ENCODE peak calls at places on chromosomes 3 and 15, in eight cellular contexts. One of them, this sample, is unnamed.
A peak's percentile ranks its signal among the peaks of the same experiment; 100 is the strongest.

GRCh38 chr3:194167873-194168272 is 31.9 kb downstream of the HES1 start:
- DNase-seq in brain microvascular endothelial cell: no peak
- DNase-seq in gastrocnemius medialis: no peak
- DNase-seq in GM10248: no peak
- DNase-seq in ovary: no peak
- DNase-seq in RWPE1: no peak
- DNase-seq in lower lobe of right lung: no peak
- DNase-seq in dorsolateral prefrontal cortex: no peak
- DNase-seq in this sample: no peak

GRCh38 chr3:82494977-82495489 is 733.6 kb upstream of the GBE1 start:
- DNase-seq in brain microvascular endothelial cell: no peak
- DNase-seq in gastrocnemius medialis: no peak
- DNase-seq in GM10248: no peak
- DNase-seq in ovary: no peak
- DNase-seq in RWPE1: no peak
- DNase-seq in lower lobe of right lung: no peak
- DNase-seq in dorsolateral prefrontal cortex: no peak
- DNase-seq in this sample: peak; percentile 15

GRCh38 chr3:15064835-15065549 is at the start of gene MRPS25:
- DNase-seq in brain microvascular endothelial cell: peak; percentile 93
- DNase-seq in gastrocnemius medialis: peak; percentile 87
- DNase-seq in GM10248: peak; percentile 96
- DNase-seq in ovary: peak; percentile 93
- DNase-seq in RWPE1: peak; percentile 83
- DNase-seq in lower lobe of right lung: peak; percentile 97
- DNase-seq in dorsolateral prefrontal cortex: peak; percentile 90
- DNase-seq in this sample: peak; percentile 97

GRCh38 chr15:78680416-78681068 is 39.5 kb upstream of the CHRNB4 start:
- DNase-seq in brain microvascular endothelial cell: no peak
- DNase-seq in gastrocnemius medialis: no peak
- DNase-seq in GM10248: no peak
- DNase-seq in ovary: no peak
- DNase-seq in RWPE1: no peak
- DNase-seq in lower lobe of right lung: peak; percentile 48
- DNase-seq in dorsolateral prefrontal cortex: no peak
- DNase-seq in this sample: no peak

GRCh38 chr3:128319107-128319506 is 147.6 kb downstream of the DNAJB8 start:
- DNase-seq in brain microvascular endothelial cell: no peak
- DNase-seq in gastrocnemius medialis: no peak
- DNase-seq in GM10248: no peak
- DNase-seq in ovary: no peak
- DNase-seq in RWPE1: no peak
- DNase-seq in lower lobe of right lung: no peak
- DNase-seq in dorsolateral prefrontal cortex: peak; percentile 16
- DNase-seq in this sample: no peak

GRCh38 chr3:44954289-44954688 is 21.7 kb downstream of the ZDHHC3 start:
- DNase-seq in brain microvascular endothelial cell: no peak
- DNase-seq in gastrocnemius medialis: no peak
- DNase-seq in GM10248: no peak
- DNase-seq in ovary: no peak
- DNase-seq in RWPE1: no peak
- DNase-seq in lower lobe of right lung: no peak
- DNase-seq in dorsolateral prefrontal cortex: no peak
- DNase-seq in this sample: no peak

GRCh38 chr15:57227899-57228298 is 148.4 kb upstream of the CGNL1 start:
- DNase-seq in brain microvascular endothelial cell: no peak
- DNase-seq in gastrocnemius medialis: no peak
- DNase-seq in GM10248: no peak
- DNase-seq in ovary: no peak
- DNase-seq in RWPE1: no peak
- DNase-seq in lower lobe of right lung: no peak
- DNase-seq in dorsolateral prefrontal cortex: no peak
- DNase-seq in this sample: no peak

GRCh38 chr3:58202917-58203360 is 7.8 kb downstream of the DNASE1L3 start:
- DNase-seq in brain microvascular endothelial cell: no peak
- DNase-seq in gastrocnemius medialis: no peak
- DNase-seq in GM10248: peak; percentile 63
- DNase-seq in ovary: no peak
- DNase-seq in RWPE1: no peak
- DNase-seq in lower lobe of right lung: no peak
- DNase-seq in dorsolateral prefrontal cortex: no peak
- DNase-seq in this sample: no peak

GRCh38 chr15:52097176-52097575 is 15.4 kb downstream of the BCL2L10 start:
- DNase-seq in brain microvascular endothelial cell: no peak
- DNase-seq in gastrocnemius medialis: no peak
- DNase-seq in GM10248: no peak
- DNase-seq in ovary: no peak
- DNase-seq in RWPE1: no peak
- DNase-seq in lower lobe of right lung: no peak
- DNase-seq in dorsolateral prefrontal cortex: no peak
- DNase-seq in this sample: no peak

GRCh38 chr15:64522226-64522823 is 61.9 kb downstream of the ZNF609 start:
- DNase-seq in brain microvascular endothelial cell: no peak
- DNase-seq in gastrocnemius medialis: no peak
- DNase-seq in GM10248: no peak
- DNase-seq in ovary: no peak
- DNase-seq in RWPE1: no peak
- DNase-seq in lower lobe of right lung: no peak
- DNase-seq in dorsolateral prefrontal cortex: no peak
- DNase-seq in this sample: no peak

GRCh38 chr3:99747915-99748314 is 69.7 kb upstream of the CMSS1 start:
- DNase-seq in brain microvascular endothelial cell: peak; percentile 24
- DNase-seq in gastrocnemius medialis: no peak
- DNase-seq in GM10248: no peak
- DNase-seq in ovary: no peak
- DNase-seq in RWPE1: peak; percentile 20
- DNase-seq in lower lobe of right lung: no peak
- DNase-seq in dorsolateral prefrontal cortex: no peak
- DNase-seq in this sample: no peak

GRCh38 chr3:121698914-121699313 is 38.2 kb upstream of the HCLS1 start:
- DNase-seq in brain microvascular endothelial cell: no peak
- DNase-seq in gastrocnemius medialis: no peak
- DNase-seq in GM10248: no peak
- DNase-seq in ovary: peak; percentile 56
- DNase-seq in RWPE1: no peak
- DNase-seq in lower lobe of right lung: no peak
- DNase-seq in dorsolateral prefrontal cortex: no peak
- DNase-seq in this sample: no peak

GRCh38 chr15:80531388-80532184 is 127.4 kb downstream of the ARNT2 start:
- DNase-seq in brain microvascular endothelial cell: no peak
- DNase-seq in gastrocnemius medialis: no peak
- DNase-seq in GM10248: no peak
- DNase-seq in ovary: peak; percentile 66
- DNase-seq in RWPE1: no peak
- DNase-seq in lower lobe of right lung: no peak
- DNase-seq in dorsolateral prefrontal cortex: no peak
- DNase-seq in this sample: no peak

GRCh38 chr3:50138266-50139230 is 16.6 kb upstream of the SEMA3F start:
- DNase-seq in brain microvascular endothelial cell: no peak
- DNase-seq in gastrocnemius medialis: no peak
- DNase-seq in GM10248: no peak
- DNase-seq in ovary: no peak
- DNase-seq in RWPE1: no peak
- DNase-seq in lower lobe of right lung: no peak
- DNase-seq in dorsolateral prefrontal cortex: no peak
- DNase-seq in this sample: no peak

GRCh38 chr3:46406440-46406785 is 453 bp downstream of the CCR5AS start:
- DNase-seq in brain microvascular endothelial cell: no peak
- DNase-seq in gastrocnemius medialis: no peak
- DNase-seq in GM10248: no peak
- DNase-seq in ovary: no peak
- DNase-seq in RWPE1: no peak
- DNase-seq in lower lobe of right lung: peak; percentile 61
- DNase-seq in dorsolateral prefrontal cortex: no peak
- DNase-seq in this sample: no peak

GRCh38 chr3:195034541-195034940 is 236.4 kb downstream of the XXYLT1 start:
- DNase-seq in brain microvascular endothelial cell: no peak
- DNase-seq in gastrocnemius medialis: no peak
- DNase-seq in GM10248: no peak
- DNase-seq in ovary: no peak
- DNase-seq in RWPE1: no peak
- DNase-seq in lower lobe of right lung: no peak
- DNase-seq in dorsolateral prefrontal cortex: no peak
- DNase-seq in this sample: no peak

GRCh38 chr3:47310391-47310790 is 27.6 kb downstream of the KLHL18 start:
- DNase-seq in brain microvascular endothelial cell: no peak
- DNase-seq in gastrocnemius medialis: no peak
- DNase-seq in GM10248: no peak
- DNase-seq in ovary: no peak
- DNase-seq in RWPE1: no peak
- DNase-seq in lower lobe of right lung: no peak
- DNase-seq in dorsolateral prefrontal cortex: no peak
- DNase-seq in this sample: no peak

GRCh38 chr3:43210049-43211027 is 76.0 kb upstream of the SNRK start:
- DNase-seq in brain microvascular endothelial cell: no peak
- DNase-seq in gastrocnemius medialis: no peak
- DNase-seq in GM10248: no peak
- DNase-seq in ovary: no peak
- DNase-seq in RWPE1: no peak
- DNase-seq in lower lobe of right lung: no peak
- DNase-seq in dorsolateral prefrontal cortex: no peak
- DNase-seq in this sample: no peak

GRCh38 chr3:39528844-39529243 is 61.4 kb downstream of the MOBP start:
- DNase-seq in brain microvascular endothelial cell: no peak
- DNase-seq in gastrocnemius medialis: no peak
- DNase-seq in GM10248: no peak
- DNase-seq in ovary: no peak
- DNase-seq in RWPE1: no peak
- DNase-seq in lower lobe of right lung: no peak
- DNase-seq in dorsolateral prefrontal cortex: no peak
- DNase-seq in this sample: no peak

GRCh38 chr3:181103605-181104004 is 114.1 kb upstream of the DNAJC19 start:
- DNase-seq in brain microvascular endothelial cell: no peak
- DNase-seq in gastrocnemius medialis: no peak
- DNase-seq in GM10248: no peak
- DNase-seq in ovary: no peak
- DNase-seq in RWPE1: peak; percentile 3
- DNase-seq in lower lobe of right lung: no peak
- DNase-seq in dorsolateral prefrontal cortex: no peak
- DNase-seq in this sample: peak; percentile 7

GRCh38 chr15:91263632-91264477 is 163.8 kb downstream of the SV2B start:
- DNase-seq in brain microvascular endothelial cell: no peak
- DNase-seq in gastrocnemius medialis: peak; percentile 76
- DNase-seq in GM10248: no peak
- DNase-seq in ovary: no peak
- DNase-seq in RWPE1: peak; percentile 59
- DNase-seq in lower lobe of right lung: no peak
- DNase-seq in dorsolateral prefrontal cortex: no peak
- DNase-seq in this sample: no peak

GRCh38 chr15:77019476-77020331 is 24.8 kb downstream of the PSTPIP1 start:
- DNase-seq in brain microvascular endothelial cell: peak; percentile 37
- DNase-seq in gastrocnemius medialis: no peak
- DNase-seq in GM10248: no peak
- DNase-seq in ovary: no peak
- DNase-seq in RWPE1: no peak
- DNase-seq in lower lobe of right lung: no peak
- DNase-seq in dorsolateral prefrontal cortex: no peak
- DNase-seq in this sample: no peak

DNA sequence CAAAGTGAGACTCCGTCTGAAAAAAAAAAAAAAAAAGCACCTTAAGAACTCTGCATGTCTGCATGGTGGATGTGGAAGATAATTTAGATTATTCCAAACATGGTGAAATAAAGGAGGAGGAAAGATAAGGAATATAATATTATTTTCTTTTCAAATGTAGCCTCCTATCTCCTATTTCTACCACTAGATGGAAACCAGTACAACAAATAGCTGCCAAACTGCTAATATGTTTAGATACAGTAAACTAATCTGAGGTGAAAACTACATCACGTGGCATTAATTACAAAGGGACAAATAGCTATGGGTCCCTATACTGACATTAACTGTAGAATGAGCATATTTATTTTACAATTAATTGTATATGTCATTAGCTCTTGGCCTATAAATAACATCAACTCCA is 197.8 kb downstream of the TBC1D5 start:
- DNase-seq in brain microvascular endothelial cell: no peak
- DNase-seq in gastrocnemius medialis: no peak
- DNase-seq in GM10248: no peak
- DNase-seq in ovary: no peak
- DNase-seq in RWPE1: no peak
- DNase-seq in lower lobe of right lung: no peak
- DNase-seq in dorsolateral prefrontal cortex: no peak
- DNase-seq in this sample: no peak
- TF ChIP-seq CTCF in brain microvascular endothelial cell: peak; percentile 33
- TF ChIP-seq CTCF in gastrocnemius medialis: no peak
- TF ChIP-seq CTCF in GM10248: no peak
- TF ChIP-seq CTCF in ovary: no peak
- TF ChIP-seq CTCF in RWPE1: no peak
- TF ChIP-seq CTCF in lower lobe of right lung: no peak
- TF ChIP-seq CTCF in dorsolateral prefrontal cortex: no peak
- TF ChIP-seq CTCF in this sample: no peak

GRCh38 chr3:166011771-166012170 is 174.5 kb upstream of the BCHE start:
- DNase-seq in brain microvascular endothelial cell: no peak
- DNase-seq in gastrocnemius medialis: no peak
- DNase-seq in GM10248: no peak
- DNase-seq in ovary: no peak
- DNase-seq in RWPE1: no peak
- DNase-seq in lower lobe of right lung: no peak
- DNase-seq in dorsolateral prefrontal cortex: no peak
- DNase-seq in this sample: no peak

GRCh38 chr3:166013073-166013679 is 176.0 kb upstream of the BCHE start:
- DNase-seq in brain microvascular endothelial cell: peak; percentile 49
- DNase-seq in gastrocnemius medialis: no peak
- DNase-seq in GM10248: no peak
- DNase-seq in ovary: no peak
- DNase-seq in RWPE1: peak; percentile 10
- DNase-seq in lower lobe of right lung: no peak
- DNase-seq in dorsolateral prefrontal cortex: no peak
- DNase-seq in this sample: peak; percentile 5
- TF ChIP-seq CTCF in brain microvascular endothelial cell: peak; percentile 20
- TF ChIP-seq CTCF in gastrocnemius medialis: no peak
- TF ChIP-seq CTCF in GM10248: peak; percentile 25
- TF ChIP-seq CTCF in ovary: no peak
- TF ChIP-seq CTCF in RWPE1: peak; percentile 69
- TF ChIP-seq CTCF in lower lobe of right lung: peak; percentile 36
- TF ChIP-seq CTCF in dorsolateral prefrontal cortex: peak; percentile 45
- TF ChIP-seq CTCF in this sample: peak; percentile 49

DNA sequence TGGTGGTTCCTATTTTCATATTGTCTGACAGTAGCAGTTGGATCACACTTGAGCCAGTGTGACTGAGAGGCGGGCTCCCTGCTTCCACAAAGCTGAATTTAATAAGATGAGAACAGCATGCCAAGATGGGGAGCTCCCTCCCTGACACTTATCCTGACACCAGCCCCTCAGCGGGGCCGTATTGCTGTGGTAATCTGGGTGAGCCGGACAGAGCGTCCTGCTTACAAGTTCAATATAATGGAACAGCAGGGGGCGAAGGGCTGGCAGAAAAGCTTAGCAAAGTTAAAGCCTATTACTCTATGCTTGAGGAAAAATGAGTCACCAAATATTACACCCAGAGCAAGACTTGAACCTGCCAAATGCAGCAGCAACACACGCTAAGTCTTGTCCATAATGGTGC is 163.9 kb upstream of the CMC1 start:
- DNase-seq in brain microvascular endothelial cell: peak; percentile 45
- DNase-seq in gastrocnemius medialis: no peak
- DNase-seq in GM10248: no peak
- DNase-seq in ovary: no peak
- DNase-seq in RWPE1: no peak
- DNase-seq in lower lobe of right lung: no peak
- DNase-seq in dorsolateral prefrontal cortex: no peak
- DNase-seq in this sample: no peak
- TF ChIP-seq CTCF in brain microvascular endothelial cell: no peak
- TF ChIP-seq CTCF in gastrocnemius medialis: no peak
- TF ChIP-seq CTCF in GM10248: no peak
- TF ChIP-seq CTCF in ovary: no peak
- TF ChIP-seq CTCF in RWPE1: no peak
- TF ChIP-seq CTCF in lower lobe of right lung: peak; percentile 19
- TF ChIP-seq CTCF in dorsolateral prefrontal cortex: no peak
- TF ChIP-seq CTCF in this sample: no peak

GRCh38 chr3:137709011-137709601 is 55.0 kb upstream of the SOX14 start:
- DNase-seq in brain microvascular endothelial cell: peak; percentile 1
- DNase-seq in gastrocnemius medialis: no peak
- DNase-seq in GM10248: peak; percentile 20
- DNase-seq in ovary: no peak
- DNase-seq in RWPE1: peak; percentile 26
- DNase-seq in lower lobe of right lung: no peak
- DNase-seq in dorsolateral prefrontal cortex: no peak
- DNase-seq in this sample: peak; percentile 45
- TF ChIP-seq CTCF in brain microvascular endothelial cell: no peak
- TF ChIP-seq CTCF in gastrocnemius medialis: no peak
- TF ChIP-seq CTCF in GM10248: peak; percentile 38
- TF ChIP-seq CTCF in ovary: no peak
- TF ChIP-seq CTCF in RWPE1: peak; percentile 18
- TF ChIP-seq CTCF in lower lobe of right lung: peak; percentile 40
- TF ChIP-seq CTCF in dorsolateral prefrontal cortex: peak; percentile 22
- TF ChIP-seq CTCF in this sample: peak; percentile 43

This sample was measured in GM13977.